ENCODE peak calls at places on chromosomes 11 and 22, in five cellular contexts. One of them, this sample, is unnamed.
A peak's percentile ranks its signal among the peaks of the same experiment; 100 is the strongest.

GRCh38 chr22:26949193-26949592 is 291.8 kb downstream of the MIAT start:
- DNase-seq in Calu3: peak; percentile 32
- DNase-seq in cardiac fibroblast: peak; percentile 5
- DNase-seq in AG09309: no peak
- DNase-seq in WTC11: peak; percentile 57
- DNase-seq in this sample: peak; percentile 54

GRCh38 chr11:61106296-61106695 is 4.0 kb downstream of the CD5 start:
- DNase-seq in Calu3: no peak
- DNase-seq in cardiac fibroblast: no peak
- DNase-seq in AG09309: no peak
- DNase-seq in WTC11: no peak
- DNase-seq in this sample: no peak

GRCh38 chr22:20114506-20115475 is 1.1 kb upstream of the RANBP1 start:
- DNase-seq in Calu3: no peak
- DNase-seq in cardiac fibroblast: no peak
- DNase-seq in AG09309: no peak
- DNase-seq in WTC11: no peak
- DNase-seq in this sample: no peak

GRCh38 chr11:72224587-72225410 is at the start of gene INPPL1:
- DNase-seq in Calu3: peak; percentile 48
- DNase-seq in cardiac fibroblast: peak; percentile 38
- DNase-seq in AG09309: no peak
- DNase-seq in WTC11: peak; percentile 58
- DNase-seq in this sample: peak; percentile 58

GRCh38 chr22:50247748-50248147 is 2.9 kb upstream of the TUBGCP6 start:
- DNase-seq in Calu3: no peak
- DNase-seq in cardiac fibroblast: peak; percentile 80
- DNase-seq in AG09309: no peak
- DNase-seq in WTC11: peak; percentile 80
- DNase-seq in this sample: peak; percentile 60

GRCh38 chr22:17699696-17700330 is 61.3 kb downstream of the BCL2L13 start:
- DNase-seq in Calu3: no peak
- DNase-seq in cardiac fibroblast: no peak
- DNase-seq in AG09309: no peak
- DNase-seq in WTC11: no peak
- DNase-seq in this sample: no peak

GRCh38 chr11:105005451-105005845 is 17.5 kb downstream of the CASP5 start:
- DNase-seq in Calu3: no peak
- DNase-seq in cardiac fibroblast: no peak
- DNase-seq in AG09309: no peak
- DNase-seq in WTC11: no peak
- DNase-seq in this sample: no peak

GRCh38 chr11:73931039-73931645 is 19.7 kb upstream of the DNAJB13 start:
- DNase-seq in Calu3: peak; percentile 42
- DNase-seq in cardiac fibroblast: peak; percentile 90
- DNase-seq in AG09309: peak; percentile 52
- DNase-seq in WTC11: peak; percentile 34
- DNase-seq in this sample: peak; percentile 31

GRCh38 chr22:22955866-22956535 is 68.4 kb downstream of the IGLL5 start:
- DNase-seq in Calu3: peak; percentile 69
- DNase-seq in cardiac fibroblast: peak; percentile 80
- DNase-seq in AG09309: peak; percentile 39
- DNase-seq in WTC11: peak; percentile 72
- DNase-seq in this sample: peak; percentile 65

DNA sequence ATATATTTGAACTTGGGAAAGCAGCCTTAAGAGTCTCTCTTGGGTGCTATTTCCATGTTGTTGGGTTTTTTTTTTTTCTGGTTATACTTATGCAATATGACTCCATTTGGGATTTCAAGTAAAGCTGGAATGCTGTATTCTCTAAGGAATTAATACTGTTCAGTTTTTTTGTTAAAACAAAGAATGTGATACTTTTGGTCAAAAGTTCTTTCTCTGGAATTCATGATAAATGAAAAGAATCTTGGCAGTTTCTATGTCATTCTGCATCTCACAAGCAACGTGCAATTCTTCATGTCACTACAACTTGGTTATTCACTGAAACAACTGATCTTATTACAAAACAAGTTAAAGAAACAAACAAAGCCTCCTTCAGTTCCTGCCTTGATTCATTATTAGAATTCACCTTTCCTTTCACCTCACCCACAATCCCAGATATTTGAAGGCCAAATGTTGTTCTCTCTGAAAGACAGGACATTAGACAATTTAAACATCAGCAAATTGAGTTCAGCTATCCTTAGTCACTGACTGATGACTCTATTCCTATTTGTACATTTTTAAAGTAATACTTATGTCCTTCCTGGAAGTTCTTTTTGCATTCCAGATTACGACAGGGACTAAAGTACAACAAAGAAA is 176.2 kb downstream of the SBF2 start:
- DNase-seq in Calu3: no peak
- DNase-seq in cardiac fibroblast: peak; percentile 81
- DNase-seq in AG09309: peak; percentile 64
- DNase-seq in WTC11: no peak
- DNase-seq in this sample: no peak
- TF ChIP-seq CTCF in Calu3: no peak
- TF ChIP-seq CTCF in cardiac fibroblast: no peak
- TF ChIP-seq CTCF in AG09309: no peak
- TF ChIP-seq CTCF in WTC11: no peak
- TF ChIP-seq CTCF in this sample: no peak

GRCh38 chr11:96388891-96389603 is 665 bp downstream of the CCDC82 start:
- DNase-seq in Calu3: no peak
- DNase-seq in cardiac fibroblast: no peak
- DNase-seq in AG09309: no peak
- DNase-seq in WTC11: peak; percentile 73
- DNase-seq in this sample: peak; percentile 68

GRCh38 chr11:96391698-96392307 is 2.0 kb downstream of the JRKL start:
- DNase-seq in Calu3: no peak
- DNase-seq in cardiac fibroblast: peak; percentile 15
- DNase-seq in AG09309: no peak
- DNase-seq in WTC11: no peak
- DNase-seq in this sample: no peak

GRCh38 chr11:96390403-96390830 is 604 bp downstream of the JRKL start:
- DNase-seq in Calu3: no peak
- DNase-seq in cardiac fibroblast: peak; percentile 55
- DNase-seq in AG09309: no peak
- DNase-seq in WTC11: no peak
- DNase-seq in this sample: no peak

GRCh38 chr11:96393753-96394348 is 4.0 kb downstream of the JRKL start:
- DNase-seq in Calu3: no peak
- DNase-seq in cardiac fibroblast: peak; percentile 72
- DNase-seq in AG09309: no peak
- DNase-seq in WTC11: no peak
- DNase-seq in this sample: no peak

GRCh38 chr11:96389604-96390402 is at the start of the genes CCDC82 and JRKL:
- DNase-seq in Calu3: peak; percentile 96
- DNase-seq in cardiac fibroblast: peak; percentile 95
- DNase-seq in AG09309: peak; percentile 76
- DNase-seq in WTC11: peak; percentile 99
- DNase-seq in this sample: peak; percentile 97
- TF ChIP-seq CTCF in Calu3: no peak
- TF ChIP-seq CTCF in cardiac fibroblast: no peak
- TF ChIP-seq CTCF in AG09309: no peak
- TF ChIP-seq CTCF in WTC11: no peak
- TF ChIP-seq CTCF in this sample: no peak

DNA sequence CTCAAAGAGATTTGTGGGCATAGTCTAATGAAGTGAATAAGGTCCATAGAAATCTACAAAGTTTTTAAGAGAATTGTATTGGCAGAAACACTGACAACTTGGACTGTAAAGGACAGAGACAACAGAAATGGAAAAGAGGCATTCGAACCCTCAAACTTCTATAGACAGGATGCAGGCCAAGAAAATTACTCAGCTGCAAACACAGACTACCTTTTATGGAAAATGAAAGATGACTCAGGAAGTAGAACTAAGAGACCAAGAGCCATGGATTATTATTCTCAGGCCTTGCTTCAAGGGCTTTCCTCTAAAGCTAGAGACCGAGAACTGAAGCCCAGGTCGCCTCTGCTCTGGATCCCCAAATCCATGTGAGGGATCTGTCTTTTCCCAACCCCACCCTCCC is 3.8 kb upstream of the PELI3 start:
- DNase-seq in Calu3: no peak
- DNase-seq in cardiac fibroblast: no peak
- DNase-seq in AG09309: no peak
- DNase-seq in WTC11: no peak
- DNase-seq in this sample: no peak
- TF ChIP-seq CTCF in Calu3: no peak
- TF ChIP-seq CTCF in cardiac fibroblast: no peak
- TF ChIP-seq CTCF in AG09309: no peak
- TF ChIP-seq CTCF in WTC11: no peak
- TF ChIP-seq CTCF in this sample: no peak

GRCh38 chr11:10322830-10323792 is 18.2 kb downstream of the ADM start:
- DNase-seq in Calu3: peak; percentile 56
- DNase-seq in cardiac fibroblast: peak; percentile 94
- DNase-seq in AG09309: no peak
- DNase-seq in WTC11: no peak
- DNase-seq in this sample: peak; percentile 10
- TF ChIP-seq CTCF in Calu3: peak; percentile 57
- TF ChIP-seq CTCF in cardiac fibroblast: peak; percentile 34
- TF ChIP-seq CTCF in AG09309: peak; percentile 43
- TF ChIP-seq CTCF in WTC11: no peak
- TF ChIP-seq CTCF in this sample: peak; percentile 57

DNA sequence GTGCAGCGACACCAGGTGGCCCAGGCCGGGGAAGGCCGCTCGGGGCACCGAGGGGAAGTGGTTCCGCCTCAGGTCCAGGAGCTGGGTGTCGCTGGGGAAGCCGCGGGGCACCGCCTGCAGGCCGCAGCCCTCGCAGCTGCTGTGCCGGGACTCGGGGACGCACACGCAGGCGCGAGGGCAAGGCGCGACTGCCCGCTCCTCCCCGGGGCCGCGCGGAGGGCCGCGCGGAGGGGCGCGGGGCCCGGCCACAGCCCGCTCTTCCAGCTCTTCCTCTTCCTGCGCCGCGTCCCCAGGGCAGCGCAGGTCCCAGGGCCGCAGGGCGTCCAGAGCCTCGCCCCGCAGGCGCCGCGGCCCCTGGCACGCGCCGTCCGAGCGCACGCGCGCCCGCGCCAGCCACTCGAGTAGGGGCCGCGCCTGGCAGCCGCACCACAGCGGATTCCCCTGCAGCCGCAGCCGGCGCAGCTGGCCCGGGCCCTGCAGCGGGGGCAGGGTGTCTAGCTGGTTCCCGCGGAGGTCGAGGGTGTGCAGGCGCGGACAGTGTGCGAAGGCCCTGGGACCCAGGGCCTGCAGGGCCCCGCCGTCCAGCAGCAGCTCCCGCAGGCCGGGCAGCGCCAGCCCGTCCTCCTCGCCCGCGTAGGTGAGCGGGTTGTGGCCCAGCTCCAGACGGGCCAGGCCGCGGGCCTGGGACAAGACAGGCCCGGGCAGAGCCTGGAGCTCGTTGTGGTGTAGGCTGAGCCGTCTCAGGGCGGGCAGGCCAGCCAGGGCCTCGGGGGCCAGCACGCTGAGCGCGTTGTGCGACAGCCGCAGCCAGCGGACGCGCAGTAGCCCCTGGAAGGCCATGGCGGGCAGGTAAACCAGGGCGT is 2.8 kb downstream of the CHADL start:
- DNase-seq in Calu3: peak; percentile 90
- DNase-seq in cardiac fibroblast: peak; percentile 31
- DNase-seq in AG09309: no peak
- DNase-seq in WTC11: peak; percentile 93
- DNase-seq in this sample: peak; percentile 70
- TF ChIP-seq CTCF in Calu3: no peak
- TF ChIP-seq CTCF in cardiac fibroblast: peak; percentile 33
- TF ChIP-seq CTCF in AG09309: peak; percentile 45
- TF ChIP-seq CTCF in WTC11: no peak
- TF ChIP-seq CTCF in this sample: no peak

GRCh38 chr11:42410251-42410956 is 901.4 kb upstream of the API5 start:
- DNase-seq in Calu3: no peak
- DNase-seq in cardiac fibroblast: no peak
- DNase-seq in AG09309: no peak
- DNase-seq in WTC11: no peak
- DNase-seq in this sample: no peak

DNA sequence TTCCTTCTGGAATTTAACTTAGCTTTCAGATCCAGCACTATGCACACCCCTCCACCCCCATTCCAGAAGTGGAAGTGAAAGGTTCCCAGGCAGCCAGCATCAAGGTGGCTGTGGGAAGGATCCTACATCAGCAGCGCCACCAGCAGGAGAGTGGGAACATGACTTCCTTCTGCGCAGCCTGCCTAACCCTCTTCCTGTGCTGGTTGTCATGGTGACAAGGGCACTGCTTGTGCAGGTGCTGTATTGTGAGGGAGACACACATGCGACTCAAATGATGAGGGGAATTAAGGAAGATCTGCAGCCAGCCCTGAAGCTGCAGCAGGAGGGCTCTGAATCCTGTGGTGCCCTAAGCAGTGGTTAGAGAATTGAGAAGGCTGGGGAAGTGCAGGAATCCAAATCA is 904.4 kb upstream of the API5 start:
- DNase-seq in Calu3: no peak
- DNase-seq in cardiac fibroblast: peak; percentile 18
- DNase-seq in AG09309: no peak
- DNase-seq in WTC11: peak; percentile 93
- DNase-seq in this sample: peak; percentile 68
- TF ChIP-seq CTCF in Calu3: no peak
- TF ChIP-seq CTCF in cardiac fibroblast: no peak
- TF ChIP-seq CTCF in AG09309: no peak
- TF ChIP-seq CTCF in WTC11: peak; percentile 78
- TF ChIP-seq CTCF in this sample: peak; percentile 49

DNA sequence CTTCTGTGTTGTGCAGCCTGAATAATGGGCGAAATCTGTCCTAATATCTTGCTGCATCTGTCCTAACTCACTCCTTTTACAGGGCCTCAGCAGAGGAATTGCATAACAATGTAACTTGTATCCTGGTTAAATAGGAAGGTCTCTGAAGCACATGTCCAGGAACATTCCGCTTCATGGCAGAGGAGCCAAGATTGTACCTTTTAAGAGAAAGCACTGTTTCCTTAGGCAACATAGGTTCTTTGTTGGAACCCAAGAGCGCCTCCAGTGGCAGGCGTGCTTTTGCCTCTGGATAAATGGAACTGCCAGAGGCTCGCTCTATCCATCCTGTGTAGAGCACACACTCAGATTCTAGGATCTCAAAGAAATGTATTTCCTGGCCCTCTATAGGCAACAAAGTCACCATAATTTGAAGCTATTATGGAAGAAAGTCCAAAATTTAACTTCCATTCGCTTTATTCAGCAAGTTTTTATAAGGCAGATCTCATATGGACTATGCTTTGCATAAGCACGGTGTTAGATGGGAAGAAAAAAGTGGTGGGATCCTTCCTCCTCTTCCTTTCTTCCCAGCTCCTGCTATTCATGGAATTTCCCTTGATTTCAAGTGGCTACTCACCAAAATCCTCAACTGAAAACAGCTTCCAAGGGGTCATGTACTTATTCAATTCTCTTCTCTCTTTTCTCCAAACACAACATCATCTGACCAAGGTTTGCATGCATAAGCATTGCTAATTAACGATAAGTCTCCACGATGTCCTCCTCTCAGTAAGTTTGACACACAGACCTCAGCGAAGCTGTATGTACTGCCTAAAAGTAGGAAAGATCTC is at the start of gene BLID:
- DNase-seq in Calu3: peak; percentile 32
- DNase-seq in cardiac fibroblast: peak; percentile 63
- DNase-seq in AG09309: no peak
- DNase-seq in WTC11: peak; percentile 79
- DNase-seq in this sample: peak; percentile 77
- TF ChIP-seq CTCF in Calu3: peak; percentile 26
- TF ChIP-seq CTCF in cardiac fibroblast: peak; percentile 64
- TF ChIP-seq CTCF in AG09309: peak; percentile 65
- TF ChIP-seq CTCF in WTC11: peak; percentile 56
- TF ChIP-seq CTCF in this sample: peak; percentile 73

This sample was measured in endothelial cell.